ENCODE peak calls at places on chromosomes 11 and 22, in six cellular contexts. One of them, this sample, is unnamed.

GRCh38 chr11:43399983-43400630 is 41.4 kb downstream of the TTC17 start:
- DNase-seq in endodermal cell: no peak
- DNase-seq in uterus: no peak
- DNase-seq in CD4-positive, alpha-beta T cell: no peak
- DNase-seq in AG04450: no peak
- DNase-seq in spleen: no peak
- DNase-seq in this sample: no peak

GRCh38 chr11:10696797-10697620 is 3.5 kb upstream of the IRAG1 start:
- DNase-seq in CD4-positive, alpha-beta T cell: no peak
- DNase-seq in uterus: no peak
- DNase-seq in endodermal cell: no peak
- DNase-seq in spleen: no peak
- DNase-seq in AG04450: no peak
- DNase-seq in this sample: no peak

GRCh38 chr11:116379185-116379828 is 393.5 kb downstream of the BUD13 start:
- DNase-seq in AG04450: no peak
- DNase-seq in uterus: peak; percentile 19
- DNase-seq in endodermal cell: peak; percentile 88
- DNase-seq in spleen: no peak
- DNase-seq in CD4-positive, alpha-beta T cell: no peak
- DNase-seq in this sample: peak; percentile 64

GRCh38 chr11:41189711-41190477 is 269.6 kb downstream of the LRRC4C start:
- DNase-seq in uterus: no peak
- DNase-seq in spleen: no peak
- DNase-seq in endodermal cell: no peak
- DNase-seq in CD4-positive, alpha-beta T cell: no peak
- DNase-seq in AG04450: no peak
- DNase-seq in this sample: no peak

GRCh38 chr11:123483465-123483864 is 53.4 kb downstream of the GRAMD1B start:
- DNase-seq in spleen: no peak
- DNase-seq in CD4-positive, alpha-beta T cell: no peak
- DNase-seq in uterus: no peak
- DNase-seq in AG04450: no peak
- DNase-seq in endodermal cell: no peak
- DNase-seq in this sample: no peak

GRCh38 chr22:45511847-45512261 is 9.2 kb downstream of the FBLN1 start:
- DNase-seq in endodermal cell: no peak
- DNase-seq in AG04450: peak; percentile 88
- DNase-seq in spleen: no peak
- DNase-seq in uterus: peak; percentile 86
- DNase-seq in CD4-positive, alpha-beta T cell: no peak
- DNase-seq in this sample: peak; percentile 76

GRCh38 chr11:11467278-11467677 is 114.2 kb upstream of the CSNK2A3 start:
- DNase-seq in uterus: no peak
- DNase-seq in spleen: no peak
- DNase-seq in endodermal cell: no peak
- DNase-seq in CD4-positive, alpha-beta T cell: no peak
- DNase-seq in AG04450: no peak
- DNase-seq in this sample: no peak

GRCh38 chr22:23400286-23400981 is 179.7 kb downstream of the IGLL1 start:
- DNase-seq in CD4-positive, alpha-beta T cell: no peak
- DNase-seq in endodermal cell: no peak
- DNase-seq in AG04450: no peak
- DNase-seq in spleen: no peak
- DNase-seq in uterus: no peak
- DNase-seq in this sample: no peak

GRCh38 chr11:94151311-94151710 is 22.7 kb downstream of the PANX1 start:
- DNase-seq in spleen: no peak
- DNase-seq in AG04450: no peak
- DNase-seq in uterus: no peak
- DNase-seq in CD4-positive, alpha-beta T cell: no peak
- DNase-seq in endodermal cell: no peak
- DNase-seq in this sample: no peak

GRCh38 chr11:75022759-75023396 is 34.1 kb downstream of the NEU3 start:
- DNase-seq in AG04450: peak; percentile 72
- DNase-seq in uterus: peak; percentile 65
- DNase-seq in CD4-positive, alpha-beta T cell: peak; percentile 59
- DNase-seq in spleen: peak; percentile 89
- DNase-seq in endodermal cell: peak; percentile 96
- DNase-seq in this sample: peak; percentile 94

GRCh38 chr22:39463931-39464390 is 7.1 kb downstream of the MGAT3 start:
- DNase-seq in AG04450: no peak
- DNase-seq in endodermal cell: no peak
- DNase-seq in spleen: peak; percentile 66
- DNase-seq in CD4-positive, alpha-beta T cell: no peak
- DNase-seq in uterus: no peak
- DNase-seq in this sample: no peak

GRCh38 chr11:61711037-61711436 is 30.8 kb downstream of the DAGLA start:
- DNase-seq in spleen: no peak
- DNase-seq in AG04450: no peak
- DNase-seq in CD4-positive, alpha-beta T cell: no peak
- DNase-seq in uterus: no peak
- DNase-seq in endodermal cell: no peak
- DNase-seq in this sample: no peak

GRCh38 chr22:48574776-48575566 is 1252.7 kb downstream of the BRD1 start:
- DNase-seq in endodermal cell: peak; percentile 91
- DNase-seq in spleen: no peak
- DNase-seq in uterus: peak; percentile 31
- DNase-seq in CD4-positive, alpha-beta T cell: no peak
- DNase-seq in AG04450: no peak
- DNase-seq in this sample: peak; percentile 62

DNA sequence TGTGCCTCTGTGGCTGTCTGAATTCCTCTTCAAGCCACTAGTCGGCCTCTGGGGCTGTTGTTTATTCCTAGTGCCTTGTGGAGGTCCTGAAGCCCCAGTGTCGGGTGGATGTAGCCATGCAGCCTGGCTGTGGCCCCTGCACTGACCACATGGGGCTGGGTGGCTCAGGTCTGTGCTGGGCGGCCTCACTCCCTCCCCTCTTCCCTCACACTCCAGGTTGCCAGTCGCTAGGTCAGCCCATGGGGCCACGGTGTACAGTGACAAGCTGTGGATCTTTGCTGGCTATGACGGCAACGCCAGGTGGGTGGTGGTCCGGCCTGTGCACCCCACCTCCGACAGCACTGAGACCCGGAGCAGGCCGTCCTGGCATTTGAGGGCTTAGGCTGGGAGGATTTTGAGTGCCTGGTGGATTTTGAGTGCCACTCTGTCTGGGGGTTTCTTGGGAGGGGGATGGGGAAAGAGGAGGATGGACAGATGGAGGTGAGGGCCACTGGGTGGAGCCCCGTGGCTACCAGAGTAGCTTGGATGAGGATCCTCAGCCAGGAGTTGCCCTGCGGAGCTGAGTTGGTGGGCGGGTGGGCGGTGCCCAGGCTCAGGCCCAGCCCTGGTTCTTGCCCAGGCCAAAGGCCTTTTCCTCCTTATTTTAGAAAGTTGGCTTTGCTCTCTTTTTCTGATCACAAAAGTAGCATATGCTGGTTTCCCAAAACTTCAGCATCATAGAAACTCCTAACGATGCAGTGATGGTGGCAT is 6.7 kb downstream of the LZTR1 start:
- DNase-seq in spleen: no peak
- DNase-seq in CD4-positive, alpha-beta T cell: no peak
- DNase-seq in endodermal cell: no peak
- DNase-seq in uterus: no peak
- DNase-seq in AG04450: no peak
- DNase-seq in this sample: no peak
- H3K27ac ChIP-seq in spleen: no peak overlapping the region
- H3K27ac ChIP-seq in CD4-positive, alpha-beta T cell: no peak overlapping the region
- H3K27ac ChIP-seq in endodermal cell: no peak overlapping the region
- H3K27ac ChIP-seq in uterus: no peak overlapping the region
- H3K27ac ChIP-seq in AG04450: no peak overlapping the region
- H3K27ac ChIP-seq in this sample: peak overlapping the region; percentile 50

DNA sequence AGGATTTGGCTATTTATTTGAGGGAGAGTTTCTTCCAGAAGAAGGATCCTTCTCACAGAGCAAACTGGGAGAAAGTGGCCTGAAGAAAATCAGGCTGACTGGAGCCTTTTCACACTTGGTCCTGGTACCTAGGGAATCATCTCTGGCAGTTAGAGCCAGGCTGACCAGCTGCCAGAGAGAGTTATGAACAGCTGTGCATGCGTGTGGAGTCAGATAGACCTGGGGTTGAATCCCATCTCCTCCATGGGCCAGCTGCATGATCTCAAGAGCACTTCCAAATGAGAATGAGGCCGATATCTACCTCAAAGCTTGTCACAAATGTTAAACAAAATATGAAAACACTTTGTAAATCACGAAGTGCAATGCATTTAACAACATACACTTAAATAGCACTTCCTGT is 390.0 kb downstream of the TENM4 start:
- DNase-seq in spleen: no peak
- DNase-seq in uterus: no peak
- DNase-seq in CD4-positive, alpha-beta T cell: no peak
- DNase-seq in AG04450: peak; percentile 90
- DNase-seq in endodermal cell: no peak
- DNase-seq in this sample: no peak
- H3K27me3 ChIP-seq in spleen: no peaks in the 10 kb centered on the region
- H3K27me3 ChIP-seq in uterus: no peaks in the 10 kb centered on the region
- H3K27me3 ChIP-seq in CD4-positive, alpha-beta T cell: no peaks in the 10 kb centered on the region
- H3K27me3 ChIP-seq in AG04450: no peaks in the 10 kb centered on the region
- H3K27me3 ChIP-seq in endodermal cell: no peaks in the 10 kb centered on the region
- H3K27me3 ChIP-seq in this sample: no peaks in the 10 kb centered on the region

GRCh38 chr11:71505781-71506180 is 21.3 kb upstream of the KRTAP5-7 start:
- DNase-seq in uterus: no peak
- DNase-seq in CD4-positive, alpha-beta T cell: no peak
- DNase-seq in AG04450: no peak
- DNase-seq in endodermal cell: peak; percentile 79
- DNase-seq in spleen: no peak
- DNase-seq in this sample: no peak
- H3K27ac ChIP-seq in uterus: no peak overlapping the region
- H3K27ac ChIP-seq in CD4-positive, alpha-beta T cell: no peak overlapping the region
- H3K27ac ChIP-seq in AG04450: no peak overlapping the region
- H3K27ac ChIP-seq in endodermal cell: no peak overlapping the region
- H3K27ac ChIP-seq in spleen: no peak overlapping the region
- H3K27ac ChIP-seq in this sample: no peak overlapping the region

DNA sequence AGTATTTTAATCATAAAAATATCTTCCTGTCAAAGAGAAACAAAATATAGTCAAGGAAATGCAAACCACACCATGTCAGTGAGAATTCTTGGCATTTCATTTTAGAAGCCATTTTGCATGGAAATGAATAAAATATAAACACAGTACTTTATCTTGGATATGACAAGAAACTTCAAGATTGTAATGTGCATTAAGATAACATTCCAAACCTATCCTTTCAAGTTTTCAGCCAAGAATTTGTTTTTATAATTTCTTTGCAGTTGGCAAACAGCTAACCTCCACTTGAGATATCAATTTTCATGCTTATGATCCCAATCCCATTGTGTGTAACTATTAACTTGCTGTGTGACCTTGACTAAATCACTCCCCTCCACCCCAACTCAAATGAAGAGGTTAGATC is 59.3 kb upstream of the WT1 start:
- DNase-seq in endodermal cell: no peak
- DNase-seq in AG04450: no peak
- DNase-seq in uterus: no peak
- DNase-seq in spleen: no peak
- DNase-seq in CD4-positive, alpha-beta T cell: no peak
- DNase-seq in this sample: no peak
- H3K27me3 ChIP-seq in endodermal cell: no peaks in the 10 kb centered on the region
- H3K27me3 ChIP-seq in AG04450: peaks cover 2% of the 10 kb centered on the region
- H3K27me3 ChIP-seq in uterus: no peaks in the 10 kb centered on the region
- H3K27me3 ChIP-seq in spleen: no peaks in the 10 kb centered on the region
- H3K27me3 ChIP-seq in CD4-positive, alpha-beta T cell: no peaks in the 10 kb centered on the region
- H3K27me3 ChIP-seq in this sample: no peaks in the 10 kb centered on the region

GRCh38 chr22:49963647-49964026 is 3.1 kb downstream of the PIM3 start:
- DNase-seq in endodermal cell: no peak
- DNase-seq in uterus: no peak
- DNase-seq in AG04450: no peak
- DNase-seq in spleen: no peak
- DNase-seq in CD4-positive, alpha-beta T cell: peak; percentile 0
- DNase-seq in this sample: no peak

GRCh38 chr22:49962751-49963646 is 2.4 kb downstream of the PIM3 start:
- DNase-seq in spleen: peak; percentile 87
- DNase-seq in endodermal cell: peak; percentile 43
- DNase-seq in AG04450: no peak
- DNase-seq in CD4-positive, alpha-beta T cell: peak; percentile 3
- DNase-seq in uterus: peak; percentile 56
- DNase-seq in this sample: no peak

GRCh38 chr22:49965291-49966040 is 4.9 kb downstream of the PIM3 start:
- DNase-seq in CD4-positive, alpha-beta T cell: peak; percentile 1
- DNase-seq in endodermal cell: no peak
- DNase-seq in AG04450: no peak
- DNase-seq in spleen: peak; percentile 82
- DNase-seq in uterus: peak; percentile 20
- DNase-seq in this sample: no peak

GRCh38 chr22:49964493-49965290 is 4.1 kb downstream of the PIM3 start:
- DNase-seq in CD4-positive, alpha-beta T cell: peak; percentile 2
- DNase-seq in uterus: peak; percentile 17
- DNase-seq in endodermal cell: peak; percentile 50
- DNase-seq in spleen: peak; percentile 78
- DNase-seq in AG04450: no peak
- DNase-seq in this sample: no peak

DNA sequence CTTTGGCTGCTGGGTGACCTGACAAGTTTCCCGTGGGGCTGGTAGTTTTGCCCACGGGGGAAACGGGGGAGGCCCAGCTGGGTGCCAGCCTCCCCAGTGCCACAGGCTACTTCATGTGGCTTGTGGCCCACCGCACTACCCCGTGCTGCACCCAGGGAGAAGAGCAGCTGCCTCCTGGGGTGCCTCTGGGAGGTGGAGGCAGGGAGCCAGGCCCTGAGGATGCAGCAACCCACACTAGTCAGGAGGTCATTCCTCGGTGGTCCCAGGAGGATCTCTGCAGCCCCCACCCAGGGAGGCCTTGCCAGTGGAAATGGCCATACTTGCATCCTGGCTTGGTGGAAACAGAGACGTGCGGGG is 3.5 kb downstream of the PIM3 start:
- DNase-seq in uterus: peak; percentile 15
- DNase-seq in endodermal cell: no peak
- DNase-seq in CD4-positive, alpha-beta T cell: peak; percentile 9
- DNase-seq in AG04450: no peak
- DNase-seq in spleen: peak; percentile 81
- DNase-seq in this sample: no peak
- H3K27ac ChIP-seq in uterus: peak overlapping the region; percentile 95
- H3K27ac ChIP-seq in endodermal cell: no peak overlapping the region
- H3K27ac ChIP-seq in CD4-positive, alpha-beta T cell: peak overlapping the region; percentile 94
- H3K27ac ChIP-seq in AG04450: peak overlapping the region; percentile 21
- H3K27ac ChIP-seq in spleen: peak overlapping the region; percentile 97
- H3K27ac ChIP-seq in this sample: peak overlapping the region; percentile 95

DNA sequence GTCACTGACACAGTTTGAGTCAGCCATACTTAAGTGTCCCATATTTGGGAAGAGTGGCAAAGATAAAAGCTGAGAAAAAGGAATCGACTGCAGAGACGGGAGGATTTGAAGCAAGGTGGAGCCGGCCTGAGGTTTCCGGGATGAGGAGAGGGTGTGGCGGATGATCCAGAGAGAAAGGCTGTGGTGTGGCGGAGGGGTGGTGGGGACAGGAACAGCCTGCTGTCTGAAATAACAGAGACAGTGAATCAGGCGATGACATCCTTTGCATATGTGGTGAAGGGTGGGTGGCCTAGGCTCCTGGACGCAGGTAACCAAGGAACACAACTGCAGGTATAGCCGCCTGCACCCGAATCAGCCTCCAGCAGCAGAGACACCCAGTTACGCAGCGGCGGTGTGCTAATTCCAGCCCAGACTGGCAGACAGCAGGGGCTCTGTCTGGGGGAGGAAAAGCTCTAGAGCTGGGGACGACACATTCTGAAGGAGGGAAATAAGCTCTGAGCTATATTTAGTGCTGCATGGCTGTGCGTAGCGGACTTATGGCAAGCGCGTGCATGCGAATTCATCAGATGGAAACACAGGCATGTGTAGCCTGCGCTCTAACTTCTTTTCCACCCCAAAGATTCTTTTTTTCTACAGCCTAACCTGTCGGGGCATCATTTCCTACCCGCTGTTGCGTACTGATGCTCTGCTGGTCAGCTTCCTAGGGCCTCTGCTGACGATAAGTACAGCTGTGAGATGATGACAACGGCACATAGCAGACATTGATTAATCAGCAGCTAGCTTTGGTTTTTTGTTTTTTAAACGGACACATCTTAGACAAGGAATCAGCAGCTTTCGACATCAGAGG is 62.7 kb upstream of the BARX2 start:
- DNase-seq in AG04450: no peak
- DNase-seq in endodermal cell: peak; percentile 56
- DNase-seq in CD4-positive, alpha-beta T cell: no peak
- DNase-seq in spleen: no peak
- DNase-seq in uterus: no peak
- DNase-seq in this sample: no peak
- H3K27me3 ChIP-seq in AG04450: peaks cover 5% of the 10 kb centered on the region
- H3K27me3 ChIP-seq in endodermal cell: no peaks in the 10 kb centered on the region
- H3K27me3 ChIP-seq in CD4-positive, alpha-beta T cell: no peaks in the 10 kb centered on the region
- H3K27me3 ChIP-seq in spleen: no peaks in the 10 kb centered on the region
- H3K27me3 ChIP-seq in uterus: no peaks in the 10 kb centered on the region
- H3K27me3 ChIP-seq in this sample: no peaks in the 10 kb centered on the region